ENCODE peak calls at places on chromosomes 12 and 14, in six cellular contexts. One of them, this sample, is unnamed.

GRCh38 chr12:225012-225411 is 11.1 kb upstream of the SLC6A12 start:
- DNase-seq in WERI-Rb-1: no peak
- DNase-seq in fibroblast of the aortic adventitia: no peak
- DNase-seq in fibroblast of mammary gland: no peak
- DNase-seq in glutamatergic neuron: no peak
- DNase-seq in Peyer's patch: no peak
- DNase-seq in this sample: no peak

GRCh38 chr12:48924617-48925217 is 575 bp downstream of the FKBP11 start:
- DNase-seq in glutamatergic neuron: peak
- DNase-seq in fibroblast of the aortic adventitia: peak
- DNase-seq in WERI-Rb-1: peak
- DNase-seq in Peyer's patch: peak
- DNase-seq in fibroblast of mammary gland: peak
- DNase-seq in this sample: peak

GRCh38 chr12:7705846-7706245 is 5.4 kb upstream of the DPPA3 start:
- DNase-seq in fibroblast of mammary gland: no peak
- DNase-seq in glutamatergic neuron: no peak
- DNase-seq in WERI-Rb-1: no peak
- DNase-seq in fibroblast of the aortic adventitia: no peak
- DNase-seq in Peyer's patch: no peak
- DNase-seq in this sample: no peak

GRCh38 chr14:102942069-102942468 is 19.6 kb downstream of the AMN start:
- DNase-seq in fibroblast of the aortic adventitia: no peak
- DNase-seq in Peyer's patch: no peak
- DNase-seq in glutamatergic neuron: no peak
- DNase-seq in WERI-Rb-1: no peak
- DNase-seq in fibroblast of mammary gland: no peak
- DNase-seq in this sample: no peak

GRCh38 chr14:45891417-45892080 is 638.5 kb upstream of the MIS18BP1 start:
- DNase-seq in Peyer's patch: peak
- DNase-seq in WERI-Rb-1: no peak
- DNase-seq in fibroblast of the aortic adventitia: no peak
- DNase-seq in fibroblast of mammary gland: no peak
- DNase-seq in glutamatergic neuron: no peak
- DNase-seq in this sample: no peak

GRCh38 chr14:95833429-95833828 is 43.2 kb upstream of the TUNAR start:
- DNase-seq in WERI-Rb-1: no peak
- DNase-seq in fibroblast of the aortic adventitia: no peak
- DNase-seq in fibroblast of mammary gland: no peak
- DNase-seq in Peyer's patch: no peak
- DNase-seq in glutamatergic neuron: no peak
- DNase-seq in this sample: no peak

GRCh38 chr12:26298785-26299621 is 103.6 kb downstream of the SSPN start:
- DNase-seq in Peyer's patch: no peak
- DNase-seq in fibroblast of mammary gland: peak
- DNase-seq in fibroblast of the aortic adventitia: peak
- DNase-seq in WERI-Rb-1: no peak
- DNase-seq in glutamatergic neuron: no peak
- DNase-seq in this sample: peak

GRCh38 chr12:3491938-3492867 is 1.2 kb downstream of the PRMT8 start:
- DNase-seq in glutamatergic neuron: peak
- DNase-seq in fibroblast of the aortic adventitia: peak
- DNase-seq in WERI-Rb-1: peak
- DNase-seq in Peyer's patch: no peak
- DNase-seq in fibroblast of mammary gland: peak
- DNase-seq in this sample: peak

GRCh38 chr12:66017736-66018135 is 112.8 kb downstream of the LLPH start:
- DNase-seq in glutamatergic neuron: no peak
- DNase-seq in fibroblast of the aortic adventitia: peak
- DNase-seq in WERI-Rb-1: no peak
- DNase-seq in Peyer's patch: no peak
- DNase-seq in fibroblast of mammary gland: no peak
- DNase-seq in this sample: no peak

GRCh38 chr12:65432606-65433005 is 154.1 kb downstream of the MSRB3 start:
- DNase-seq in glutamatergic neuron: no peak
- DNase-seq in fibroblast of the aortic adventitia: no peak
- DNase-seq in fibroblast of mammary gland: no peak
- DNase-seq in WERI-Rb-1: no peak
- DNase-seq in Peyer's patch: no peak
- DNase-seq in this sample: no peak

GRCh38 chr12:61356485-61356884 is 903.7 kb upstream of the USP15 start:
- DNase-seq in fibroblast of mammary gland: no peak
- DNase-seq in Peyer's patch: no peak
- DNase-seq in fibroblast of the aortic adventitia: no peak
- DNase-seq in glutamatergic neuron: no peak
- DNase-seq in WERI-Rb-1: no peak
- DNase-seq in this sample: no peak

GRCh38 chr12:124318336-124319020 is 23.6 kb downstream of the RFLNA start:
- DNase-seq in glutamatergic neuron: no peak
- DNase-seq in WERI-Rb-1: no peak
- DNase-seq in fibroblast of the aortic adventitia: no peak
- DNase-seq in Peyer's patch: no peak
- DNase-seq in fibroblast of mammary gland: no peak
- DNase-seq in this sample: no peak

GRCh38 chr14:101719708-101720107 is 41.8 kb upstream of the PPP2R5C start:
- DNase-seq in fibroblast of the aortic adventitia: no peak
- DNase-seq in glutamatergic neuron: no peak
- DNase-seq in WERI-Rb-1: peak
- DNase-seq in Peyer's patch: no peak
- DNase-seq in fibroblast of mammary gland: no peak
- DNase-seq in this sample: no peak

GRCh38 chr12:52344111-52344510 is 22.9 kb upstream of the KRT83 start:
- DNase-seq in fibroblast of mammary gland: no peak
- DNase-seq in fibroblast of the aortic adventitia: no peak
- DNase-seq in WERI-Rb-1: no peak
- DNase-seq in glutamatergic neuron: no peak
- DNase-seq in Peyer's patch: no peak
- DNase-seq in this sample: no peak

GRCh38 chr14:20632831-20633771 is 8.4 kb downstream of the OR6S1 start:
- DNase-seq in WERI-Rb-1: no peak
- DNase-seq in fibroblast of mammary gland: peak
- DNase-seq in glutamatergic neuron: peak
- DNase-seq in fibroblast of the aortic adventitia: peak
- DNase-seq in Peyer's patch: peak
- DNase-seq in this sample: peak

GRCh38 chr14:34336501-34336900 is 125.5 kb downstream of the SPTSSA start:
- DNase-seq in Peyer's patch: no peak
- DNase-seq in fibroblast of the aortic adventitia: no peak
- DNase-seq in glutamatergic neuron: no peak
- DNase-seq in fibroblast of mammary gland: no peak
- DNase-seq in WERI-Rb-1: no peak
- DNase-seq in this sample: no peak

GRCh38 chr14:72401632-72402428 is 469.6 kb downstream of the RGS6 start:
- DNase-seq in glutamatergic neuron: no peak
- DNase-seq in fibroblast of the aortic adventitia: no peak
- DNase-seq in Peyer's patch: no peak
- DNase-seq in WERI-Rb-1: no peak
- DNase-seq in fibroblast of mammary gland: no peak
- DNase-seq in this sample: peak

GRCh38 chr14:101031721-101032120 is 128.2 kb upstream of the RTL1 start:
- DNase-seq in glutamatergic neuron: peak
- DNase-seq in WERI-Rb-1: no peak
- DNase-seq in fibroblast of the aortic adventitia: no peak
- DNase-seq in fibroblast of mammary gland: no peak
- DNase-seq in Peyer's patch: peak
- DNase-seq in this sample: no peak

GRCh38 chr12:34625116-34625515 is 602.8 kb downstream of the ALG10 start:
- DNase-seq in Peyer's patch: no peak
- DNase-seq in WERI-Rb-1: no peak
- DNase-seq in glutamatergic neuron: no peak
- DNase-seq in fibroblast of mammary gland: peak
- DNase-seq in fibroblast of the aortic adventitia: peak
- DNase-seq in this sample: no peak

GRCh38 chr12:6172086-6172485 is 28.1 kb upstream of the CD9 start:
- DNase-seq in glutamatergic neuron: no peak
- DNase-seq in WERI-Rb-1: no peak
- DNase-seq in fibroblast of mammary gland: no peak
- DNase-seq in fibroblast of the aortic adventitia: no peak
- DNase-seq in Peyer's patch: peak
- DNase-seq in this sample: no peak

GRCh38 chr12:54206807-54207206 is 18.0 kb upstream of the SMUG1 start:
- DNase-seq in WERI-Rb-1: peak
- DNase-seq in fibroblast of the aortic adventitia: no peak
- DNase-seq in Peyer's patch: no peak
- DNase-seq in fibroblast of mammary gland: no peak
- DNase-seq in glutamatergic neuron: no peak
- DNase-seq in this sample: no peak

GRCh38 chr14:93304771-93305170 is 28.1 kb downstream of the BTBD7 start:
- DNase-seq in Peyer's patch: no peak
- DNase-seq in glutamatergic neuron: no peak
- DNase-seq in WERI-Rb-1: no peak
- DNase-seq in fibroblast of the aortic adventitia: no peak
- DNase-seq in fibroblast of mammary gland: peak
- DNase-seq in this sample: no peak

GRCh38 chr14:78238141-78238540 is 68.0 kb downstream of the NRXN3 start:
- DNase-seq in fibroblast of mammary gland: no peak
- DNase-seq in fibroblast of the aortic adventitia: no peak
- DNase-seq in glutamatergic neuron: no peak
- DNase-seq in Peyer's patch: no peak
- DNase-seq in WERI-Rb-1: no peak
- DNase-seq in this sample: no peak

GRCh38 chr12:94595152-94595551 is 55.2 kb downstream of the TMCC3 start:
- DNase-seq in Peyer's patch: no peak
- DNase-seq in WERI-Rb-1: no peak
- DNase-seq in fibroblast of mammary gland: no peak
- DNase-seq in fibroblast of the aortic adventitia: no peak
- DNase-seq in glutamatergic neuron: no peak
- DNase-seq in this sample: no peak

GRCh38 chr14:103107455-103107854 is 12.9 kb downstream of the EXOC3L4 start:
- DNase-seq in glutamatergic neuron: no peak
- DNase-seq in fibroblast of mammary gland: no peak
- DNase-seq in Peyer's patch: no peak
- DNase-seq in WERI-Rb-1: no peak
- DNase-seq in fibroblast of the aortic adventitia: no peak
- DNase-seq in this sample: no peak

GRCh38 chr14:93965968-93966474 is 10.3 kb downstream of the ASB2 start:
- DNase-seq in WERI-Rb-1: no peak
- DNase-seq in fibroblast of the aortic adventitia: no peak
- DNase-seq in glutamatergic neuron: no peak
- DNase-seq in fibroblast of mammary gland: no peak
- DNase-seq in Peyer's patch: no peak
- DNase-seq in this sample: no peak

DNA sequence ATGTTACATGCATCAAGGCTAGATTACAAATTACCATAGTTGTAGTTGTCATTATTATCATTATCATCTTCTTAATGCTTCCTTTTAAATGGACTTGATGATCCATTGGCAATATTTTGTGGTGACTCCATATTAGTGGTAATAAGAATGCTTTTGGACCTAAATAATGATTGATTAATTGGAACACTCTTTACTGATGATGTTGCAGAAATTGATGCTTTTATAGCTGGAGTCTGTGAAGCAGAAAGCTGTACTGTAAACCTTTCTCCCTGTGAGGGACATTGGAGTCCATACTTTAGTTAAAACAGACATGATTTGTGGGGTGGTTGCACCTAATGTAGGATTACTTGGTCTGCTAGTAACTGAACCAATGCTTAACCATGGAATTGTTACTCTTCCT is 190.4 kb downstream of the ATXN7L3B start:
- DNase-seq in fibroblast of mammary gland: no peak
- DNase-seq in glutamatergic neuron: no peak
- DNase-seq in WERI-Rb-1: no peak
- DNase-seq in Peyer's patch: no peak
- DNase-seq in fibroblast of the aortic adventitia: no peak
- DNase-seq in this sample: no peak
- TF ChIP-seq CTCF in fibroblast of mammary gland: no peak
- TF ChIP-seq CTCF in glutamatergic neuron: no peak
- TF ChIP-seq CTCF in WERI-Rb-1: no peak
- TF ChIP-seq CTCF in Peyer's patch: no peak
- TF ChIP-seq CTCF in fibroblast of the aortic adventitia: no peak
- TF ChIP-seq CTCF in this sample: no peak

DNA sequence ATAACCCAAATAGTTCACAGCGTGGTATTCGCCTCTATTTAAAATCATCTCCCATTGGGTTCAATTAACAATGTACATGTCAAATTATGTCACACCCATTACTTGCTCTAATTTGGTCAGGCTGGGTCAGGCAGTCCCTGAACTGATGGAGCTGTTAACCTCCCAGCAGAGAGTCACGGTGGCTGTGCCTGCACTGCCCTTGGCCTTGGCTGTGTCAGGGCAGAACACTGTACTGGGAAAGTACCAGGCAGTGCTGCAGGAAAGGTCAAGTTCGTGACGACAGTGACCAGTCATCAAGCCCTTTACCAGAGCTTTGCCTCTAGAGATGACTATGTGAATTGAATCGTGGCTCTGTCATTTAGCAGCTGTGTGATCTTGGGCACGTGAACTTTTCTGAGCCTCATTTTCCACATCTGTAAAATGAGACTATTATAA is 100.0 kb downstream of the ARF6 start:
- DNase-seq in Peyer's patch: no peak
- DNase-seq in fibroblast of the aortic adventitia: peak
- DNase-seq in fibroblast of mammary gland: peak
- DNase-seq in glutamatergic neuron: peak
- DNase-seq in WERI-Rb-1: no peak
- DNase-seq in this sample: peak
- TF ChIP-seq CTCF in Peyer's patch: no peak
- TF ChIP-seq CTCF in fibroblast of the aortic adventitia: no peak
- TF ChIP-seq CTCF in fibroblast of mammary gland: no peak
- TF ChIP-seq CTCF in glutamatergic neuron: no peak
- TF ChIP-seq CTCF in WERI-Rb-1: no peak
- TF ChIP-seq CTCF in this sample: no peak

DNA sequence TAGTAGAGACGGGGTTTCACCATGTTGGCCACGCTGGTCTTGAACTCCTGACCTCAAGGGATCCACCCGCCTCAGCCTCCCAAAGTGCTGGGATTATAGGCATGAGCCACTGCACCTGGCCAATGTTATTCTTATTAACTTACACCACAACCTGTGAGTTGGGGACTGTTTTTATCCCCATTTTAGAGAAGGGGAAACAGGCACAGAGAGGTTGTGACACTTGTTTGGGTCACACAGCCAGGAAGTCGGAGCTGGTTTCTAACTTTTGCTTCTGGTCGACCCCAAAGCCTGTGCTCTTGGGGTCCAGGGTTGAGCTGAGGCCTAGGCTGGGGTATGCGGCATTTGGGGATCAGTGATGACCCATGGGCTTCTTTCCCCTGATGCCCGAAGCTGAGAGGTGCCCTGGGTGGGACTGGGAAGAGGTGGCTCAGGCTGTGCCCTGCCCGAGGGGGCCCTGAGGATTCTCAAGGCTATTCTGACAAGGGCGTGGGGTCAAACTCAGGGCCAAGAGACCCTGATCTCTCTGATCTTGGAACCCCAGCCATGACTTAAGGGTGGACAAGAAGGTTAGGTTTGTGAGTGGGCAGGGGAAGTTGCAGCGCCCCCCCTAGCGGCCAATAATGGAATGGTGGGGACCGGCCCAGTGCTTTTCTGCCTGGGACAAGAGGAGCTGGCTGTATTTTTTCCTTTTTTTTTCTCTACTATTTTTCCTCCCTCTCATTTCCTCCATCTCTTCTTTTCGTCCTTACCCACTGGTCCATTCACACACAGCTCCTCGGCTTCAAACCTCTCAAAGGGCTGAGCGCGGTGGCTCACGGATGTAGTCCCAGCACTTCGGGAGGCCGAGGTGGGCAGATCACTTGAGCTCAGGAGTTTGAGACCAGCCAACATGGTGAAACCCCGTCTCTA is 3.0 kb downstream of the SDSL start:
- DNase-seq in glutamatergic neuron: peak
- DNase-seq in fibroblast of mammary gland: peak
- DNase-seq in fibroblast of the aortic adventitia: peak
- DNase-seq in Peyer's patch: peak
- DNase-seq in WERI-Rb-1: peak
- DNase-seq in this sample: peak
- TF ChIP-seq CTCF in glutamatergic neuron: peak
- TF ChIP-seq CTCF in fibroblast of mammary gland: peak
- TF ChIP-seq CTCF in fibroblast of the aortic adventitia: peak
- TF ChIP-seq CTCF in Peyer's patch: peak
- TF ChIP-seq CTCF in WERI-Rb-1: peak
- TF ChIP-seq CTCF in this sample: peak

GRCh38 chr14:74084277-74085046 is at the start of the genes ALDH6A1 and LIN52:
- DNase-seq in WERI-Rb-1: peak
- DNase-seq in fibroblast of the aortic adventitia: peak
- DNase-seq in glutamatergic neuron: peak
- DNase-seq in fibroblast of mammary gland: peak
- DNase-seq in Peyer's patch: peak
- DNase-seq in this sample: peak
- TF ChIP-seq CTCF in WERI-Rb-1: peak
- TF ChIP-seq CTCF in fibroblast of the aortic adventitia: no peak
- TF ChIP-seq CTCF in glutamatergic neuron: no peak
- TF ChIP-seq CTCF in fibroblast of mammary gland: no peak
- TF ChIP-seq CTCF in Peyer's patch: peak
- TF ChIP-seq CTCF in this sample: no peak